ENCODE peak calls at places on chromosome 15, in eight cellular contexts. Q is A549, J is lung, V is right atrium auricular region, P is aorta, D is AG10803, U is fibroblast of lung, N is psoas muscle. T is an unnamed sample.

GRCh38 chr15:90931737-90932659 is at the start of gene HDDC3:
- DNase-seq in D (peak; percentile 78), Q (peak; percentile 98), V (peak; percentile 87), U (peak; percentile 72), N (peak; percentile 95), P (peak; percentile 94), J (peak; percentile 92), T (no peak)

GRCh38 chr15:83462026-83462425 is 14.9 kb downstream of the SH3GL3 start:
- DNase-seq in Q (no peak), P (no peak), U (no peak), N (no peak), J (no peak), V (no peak), D (no peak), T (no peak)

GRCh38 chr15:39145854-39146253 is 435.0 kb upstream of the THBS1 start:
- DNase-seq in V (no peak), U (peak; percentile 50), J (no peak), P (no peak), Q (no peak), D (peak; percentile 47), N (no peak), T (no peak)

GRCh38 chr15:36109943-36110658 is 469.3 kb upstream of the CDIN1 start:
- DNase-seq in Q (no peak), V (no peak), J (no peak), U (peak; percentile 89), D (peak; percentile 63), P (peak; percentile 62), N (no peak), T (no peak)

GRCh38 chr15:75531041-75531450 is 48.1 kb downstream of the PTPN9 start:
- DNase-seq in D (peak; percentile 61), N (peak; percentile 86), V (peak; percentile 64), J (no peak), U (peak; percentile 53), Q (no peak), P (peak; percentile 68), T (no peak)

GRCh38 chr15:99306694-99307338 is 55.5 kb downstream of the LRRC28 start:
- DNase-seq in P (no peak), J (no peak), D (no peak), Q (no peak), V (no peak), U (peak; percentile 29), N (peak; percentile 54), T (no peak)

GRCh38 chr15:97504031-97504430 is 456.5 kb upstream of the ARRDC4 start:
- DNase-seq in J (no peak), V (no peak), Q (no peak), D (no peak), N (no peak), U (peak; percentile 64), P (no peak), T (no peak)

GRCh38 chr15:54722342-54722986 is 474.3 kb downstream of the RSL24D1 start:
- DNase-seq in Q (no peak), U (no peak), D (no peak), P (no peak), V (no peak), N (no peak), J (no peak), T (no peak)

GRCh38 chr15:29686445-29687203 is 135.6 kb downstream of the TJP1 start:
- DNase-seq in N (no peak), D (no peak), V (no peak), P (no peak), J (no peak), Q (no peak), U (no peak), T (no peak)

GRCh38 chr15:41483115-41483514 is 10.6 kb upstream of the ITPKA start:
- DNase-seq in Q (no peak), U (no peak), N (no peak), J (no peak), V (no peak), P (no peak), D (no peak), T (no peak)

GRCh38 chr15:101193781-101194180 is 58.1 kb downstream of the CHSY1 start:
- DNase-seq in J (no peak), P (no peak), V (no peak), N (no peak), U (no peak), D (no peak), Q (no peak), T (no peak)
- H3K4me3 ChIP-seq in J (no peak overlapping the region), P (no peak overlapping the region), V (no peak overlapping the region), N (peak overlapping the region; percentile 19), U (peak overlapping the region; percentile 5), D (peak overlapping the region; percentile 53), Q (no peak overlapping the region), T (no peak overlapping the region)

GRCh38 chr15:48315041-48315440 is 16.2 kb upstream of the DUT start:
- DNase-seq in V (no peak), Q (no peak), N (no peak), U (no peak), D (no peak), P (no peak), J (no peak), T (no peak)

GRCh38 chr15:48318131-48318530 is 13.1 kb upstream of the DUT start:
- DNase-seq in V (no peak), J (no peak), P (no peak), N (no peak), D (no peak), Q (no peak), U (no peak), T (no peak)

GRCh38 chr15:48313216-48313615 is 18.0 kb upstream of the DUT start:
- DNase-seq in N (no peak), U (no peak), V (no peak), P (no peak), Q (no peak), J (no peak), D (no peak), T (no peak)

GRCh38 chr15:48317221-48317620 is 14.0 kb upstream of the DUT start:
- DNase-seq in U (no peak), V (no peak), P (no peak), N (no peak), Q (no peak), J (no peak), D (no peak), T (no peak)
- H3K4me3 ChIP-seq in U (no peak overlapping the region), V (no peak overlapping the region), P (no peak overlapping the region), N (no peak overlapping the region), Q (no peak overlapping the region), J (no peak overlapping the region), D (no peak overlapping the region), T (no peak overlapping the region)

GRCh38 chr15:70101459-70102113 is 3.9 kb upstream of the TLE3 start:
- DNase-seq in D (peak; percentile 77), P (peak; percentile 60), N (peak; percentile 67), U (peak; percentile 94), Q (peak; percentile 87), V (no peak), J (peak; percentile 60), T (no peak)
- H3K4me3 ChIP-seq in D (no peak overlapping the region), P (no peak overlapping the region), N (peak overlapping the region; percentile 62), U (no peak overlapping the region), Q (peak overlapping the region; percentile 31), V (no peak overlapping the region), J (no peak overlapping the region), T (no peak overlapping the region)

DNA sequence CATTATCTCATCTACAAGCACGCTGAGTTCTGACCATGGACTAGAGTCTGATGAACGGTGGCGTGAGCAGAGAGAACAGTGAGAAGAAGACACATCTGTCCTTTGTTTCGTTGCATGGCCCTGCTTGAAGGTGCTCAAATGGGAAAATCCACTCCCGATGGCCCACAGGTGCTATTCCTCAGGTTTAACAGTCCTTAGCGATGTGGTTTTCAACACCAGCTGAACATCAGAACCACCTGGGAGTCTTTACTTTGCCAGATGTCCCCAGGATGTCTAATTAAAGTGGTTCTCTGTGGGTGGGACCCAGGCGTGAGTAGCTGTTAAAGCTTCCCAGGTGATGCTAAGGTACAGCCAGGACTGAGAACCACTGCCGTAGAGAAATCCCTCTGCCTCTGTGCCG is 13.0 kb downstream of the ADAMTS17 start:
- DNase-seq in D (no peak), U (no peak), J (no peak), V (no peak), P (no peak), Q (no peak), N (no peak), T (no peak)
- H3K4me3 ChIP-seq in D (no peak overlapping the region), U (no peak overlapping the region), J (no peak overlapping the region), V (no peak overlapping the region), P (no peak overlapping the region), Q (no peak overlapping the region), N (no peak overlapping the region), T (no peak overlapping the region)